ENCODE peak calls at places on chromosomes 1 and 21, in six cellular contexts. H, W, B, E, A and N are unnamed samples.

GRCh38 chr1:32500387-32501209 is 35.7 kb downstream of the ZBTB8B start:
- DNase-seq in A (no peak), H (peak; percentile 63), W (peak; percentile 83), E (peak; percentile 63), B (peak; percentile 93), N (peak; percentile 86)

GRCh38 chr1:50156241-50157010 is 47.7 kb downstream of the ELAVL4 start:
- DNase-seq in B (no peak), E (no peak), A (no peak), W (no peak), H (peak; percentile 58), N (no peak)

GRCh38 chr21:23249760-23250159 is 2251.6 kb downstream of the NCAM2 start:
- DNase-seq in B (no peak), E (no peak), A (no peak), W (no peak), H (no peak), N (no peak)

GRCh38 chr1:206706298-206706791 is 21.6 kb downstream of the MAPKAPK2 start:
- DNase-seq in A (no peak), B (peak; percentile 74), H (no peak), E (no peak), W (no peak), N (peak; percentile 40)

GRCh38 chr1:33872681-33873080 is 8.8 kb downstream of the HMGB4 start:
- DNase-seq in A (no peak), W (no peak), E (no peak), H (no peak), B (peak; percentile 76), N (no peak)

GRCh38 chr1:156930483-156930882 is 10.1 kb downstream of the LRRC71 start:
- DNase-seq in B (no peak), H (no peak), E (no peak), A (no peak), W (no peak), N (no peak)

GRCh38 chr1:201105688-201106087 is 6.5 kb downstream of the CACNA1S start:
- DNase-seq in E (no peak), H (no peak), W (no peak), B (no peak), A (no peak), N (no peak)

GRCh38 chr1:226733309-226733708 is 5.8 kb downstream of the ITPKB start:
- DNase-seq in H (no peak), W (no peak), B (no peak), E (no peak), A (no peak), N (no peak)

GRCh38 chr1:240033406-240033805 is 58.3 kb upstream of the FMN2 start:
- DNase-seq in B (no peak), E (no peak), W (no peak), H (no peak), A (no peak), N (no peak)

GRCh38 chr1:24255226-24255625 is 63.9 kb upstream of the GRHL3 start:
- DNase-seq in E (no peak), H (no peak), W (no peak), A (no peak), B (no peak), N (no peak)

GRCh38 chr1:31904339-31905092 is 33.7 kb downstream of the PTP4A2 start:
- DNase-seq in B (no peak), A (peak; percentile 14), H (peak; percentile 14), E (no peak), W (no peak), N (peak; percentile 20)

GRCh38 chr1:226738421-226738994 is 574 bp downstream of the ITPKB start:
- DNase-seq in H (peak; percentile 42), W (no peak), B (peak; percentile 70), A (no peak), E (peak; percentile 63), N (peak; percentile 58)

GRCh38 chr1:229339520-229339919 is 3.3 kb downstream of the CCSAP start:
- DNase-seq in H (no peak), E (no peak), W (no peak), B (no peak), A (no peak), N (no peak)

GRCh38 chr1:22207605-22208264 is 64.8 kb upstream of the WNT4 start:
- DNase-seq in E (no peak), W (no peak), H (no peak), B (peak; percentile 66), A (no peak), N (no peak)
- TF ChIP-seq EZH2 in E (no peak), W (no peak), H (no peak), B (no peak), A (no peak), N (no peak)

DNA sequence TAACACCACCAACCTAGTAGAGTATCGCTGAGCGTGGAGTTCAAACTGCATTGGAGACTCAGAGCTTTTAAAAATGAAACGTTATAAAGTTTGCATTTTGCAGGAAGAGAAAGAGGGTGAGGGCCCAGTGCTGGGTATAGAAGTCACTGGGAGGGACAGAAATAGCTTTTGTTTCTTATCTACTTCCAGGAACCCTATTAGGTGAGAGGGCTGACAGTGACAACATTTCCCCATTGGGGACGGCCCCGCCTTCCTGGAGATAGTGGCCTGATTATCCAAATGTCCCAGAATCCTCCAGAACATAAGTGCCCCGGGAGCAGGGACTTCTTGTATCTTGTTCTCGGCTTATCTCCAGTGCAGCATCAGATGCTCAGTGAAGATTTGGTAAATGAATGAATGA is 574.9 kb downstream of the PTPRU start:
- DNase-seq in A (no peak), H (no peak), B (no peak), W (no peak), E (no peak), N (no peak)
- H3K27ac ChIP-seq in A (no peak overlapping the region), H (no peak overlapping the region), B (no peak overlapping the region), W (no peak overlapping the region), E (no peak overlapping the region), N (no peak overlapping the region)

DNA sequence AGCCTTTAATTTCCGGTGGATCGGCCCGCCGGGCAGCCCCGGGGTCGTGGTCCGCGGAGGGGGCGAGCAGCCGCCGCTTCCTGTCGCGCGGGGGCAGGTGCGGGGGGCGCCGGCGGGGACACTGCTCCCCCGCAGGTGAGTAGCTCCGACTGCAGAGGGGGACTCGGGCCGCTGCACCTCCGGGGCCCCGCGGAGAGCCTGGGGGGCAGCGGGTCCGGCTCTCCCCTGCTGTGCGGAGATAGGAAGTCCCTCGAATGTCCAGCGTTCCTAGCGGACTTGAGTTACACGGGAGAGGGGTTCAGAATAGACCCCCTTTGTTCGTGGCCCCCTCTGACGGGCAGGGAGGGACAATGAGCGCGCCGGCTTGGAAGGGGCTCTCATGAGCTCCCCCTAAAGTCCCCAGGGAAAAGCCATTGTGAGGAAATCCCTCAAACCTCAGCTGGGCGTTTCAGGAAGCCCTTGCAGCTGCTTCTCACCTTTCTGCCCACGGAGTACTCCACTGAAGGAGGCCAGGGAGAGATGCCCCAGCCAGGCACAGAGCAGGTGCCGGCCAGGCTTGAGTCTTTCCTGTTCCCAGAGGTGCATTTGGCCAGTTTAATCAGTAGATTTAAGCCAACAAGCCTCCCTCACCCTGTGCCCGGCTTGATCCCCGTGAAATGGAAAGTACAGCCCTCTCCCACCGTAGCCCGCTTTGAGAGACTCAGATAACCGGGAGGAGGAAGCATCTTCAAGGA is 925 bp downstream of the PDE9A start:
- DNase-seq in W (no peak), A (peak; percentile 30), H (peak; percentile 26), E (no peak), B (peak; percentile 88), N (peak; percentile 73)
- TF ChIP-seq EZH2 in W (no peak), A (no peak), H (peak; percentile 52), E (peak; percentile 88), B (no peak), N (no peak)

GRCh38 chr1:78227705-78228260 is 182.0 kb downstream of the GIPC2 start:
- DNase-seq in B (no peak), E (no peak), H (no peak), A (no peak), W (no peak), N (no peak)
- H3K27ac ChIP-seq in B (no peak overlapping the region), E (no peak overlapping the region), H (no peak overlapping the region), A (no peak overlapping the region), W (no peak overlapping the region), N (peak overlapping the region; percentile 8)

DNA sequence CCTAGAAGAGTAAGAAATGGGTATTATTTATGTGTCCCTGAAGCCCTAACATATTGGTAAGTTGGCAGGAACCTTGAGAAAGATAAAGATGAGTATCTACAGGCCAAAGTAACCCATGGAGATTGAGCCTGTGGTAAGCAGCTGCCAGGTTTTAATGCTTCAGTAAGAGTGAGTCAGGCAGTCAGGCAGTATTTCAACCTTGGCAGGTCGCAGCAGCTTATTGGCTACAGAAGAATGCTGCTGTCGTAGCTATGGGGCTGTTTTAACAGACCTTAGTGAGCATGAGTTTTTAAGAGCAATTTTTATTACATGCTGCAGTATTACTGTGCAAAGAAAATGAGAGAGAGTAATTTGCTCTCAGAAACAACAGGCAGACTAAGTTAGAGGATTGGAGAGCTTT is 10.3 kb upstream of the SLC30A10 start:
- DNase-seq in W (no peak), B (no peak), E (no peak), A (no peak), H (peak; percentile 55), N (peak; percentile 60)
- TF ChIP-seq EZH2 in W (no peak), B (no peak), E (no peak), A (no peak), H (no peak), N (no peak)

DNA sequence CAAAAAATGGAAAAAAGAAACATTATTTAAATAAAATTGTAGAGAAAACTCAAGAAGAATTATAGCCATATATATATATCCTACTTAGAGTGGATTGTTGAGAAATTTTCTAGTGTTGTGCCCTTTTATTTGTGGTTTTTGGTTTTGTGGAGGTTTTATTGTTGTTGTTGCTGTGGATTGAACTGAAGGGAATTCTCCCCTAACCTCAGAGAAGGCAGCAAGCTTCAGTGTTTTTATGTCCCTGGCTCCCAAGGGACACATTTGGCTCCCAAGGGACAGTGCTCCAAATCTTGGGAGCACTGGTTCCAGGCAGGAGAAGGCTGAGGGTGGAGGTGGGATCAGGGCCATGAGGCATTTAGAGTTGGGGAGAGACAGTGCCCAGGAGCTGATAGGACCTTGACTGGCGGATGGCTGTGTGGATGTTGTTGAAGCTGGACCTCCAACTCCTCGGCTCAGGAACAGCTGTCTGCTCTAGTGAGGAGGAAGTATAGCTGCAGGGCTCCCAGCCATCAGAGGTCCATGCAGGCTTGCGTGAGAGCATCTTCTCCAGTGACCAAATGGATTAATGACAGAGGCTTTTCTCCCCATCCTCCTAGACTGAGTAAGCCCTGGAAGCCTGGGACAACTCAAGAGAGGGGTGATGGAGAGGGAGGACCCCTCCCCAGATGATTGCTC is 100.5 kb downstream of the TEX35 start:
- DNase-seq in H (no peak), A (no peak), E (no peak), B (no peak), W (no peak), N (no peak)
- H3K27ac ChIP-seq in H (no peak overlapping the region), A (no peak overlapping the region), E (no peak overlapping the region), B (no peak overlapping the region), W (no peak overlapping the region), N (no peak overlapping the region)

DNA sequence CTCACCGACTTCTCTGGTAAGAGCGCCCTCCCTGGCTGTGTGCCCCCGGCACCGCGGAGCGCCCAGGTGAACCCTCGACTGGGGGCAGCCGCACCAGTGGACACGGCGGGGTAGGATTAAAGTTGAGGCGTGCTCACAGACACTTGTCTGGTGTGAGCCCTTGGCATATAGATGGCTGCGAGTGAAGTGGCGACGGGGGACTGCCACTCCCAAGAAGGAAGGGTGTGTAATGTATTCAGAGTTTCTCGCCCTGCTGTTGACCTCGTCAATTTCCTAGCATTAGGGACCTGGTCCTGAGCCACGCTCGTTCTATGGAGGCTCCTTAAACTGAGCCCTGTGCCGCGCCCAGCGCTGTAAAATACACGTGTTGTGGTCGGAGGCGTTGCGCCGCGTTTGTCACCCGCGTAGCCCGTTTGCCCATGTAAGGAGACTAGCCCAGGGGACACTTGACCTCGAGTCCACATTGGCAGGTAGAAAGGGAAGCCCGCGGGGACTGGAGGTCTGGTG is 545 bp downstream of the EVA1C start:
- DNase-seq in A (no peak), E (no peak), W (no peak), B (no peak), H (no peak), N (no peak)
- TF ChIP-seq EZH2 in A (no peak), E (no peak), W (no peak), B (no peak), H (no peak), N (peak; percentile 64)